ENCODE peak calls at places on chromosome 19, in five cellular contexts. One of them, this sample, is unnamed.

GRCh38 chr19:6828698-6829633 is 56.5 kb downstream of the VAV1 start:
- DNase-seq in B cell: peak
- DNase-seq in neuronal stem cell: no peak
- DNase-seq in CD8-positive, alpha-beta memory T cell: peak
- DNase-seq in stimulated activated CD4-positive, alpha-beta T cell treated with anti-CD3 and anti-CD28 coated beads, Interleukin-4, amount 100 ng/mL, for 24 hours: peak
- DNase-seq in this sample: no peak

GRCh38 chr19:53824134-53824611 is at the start of gene NLRP12:
- DNase-seq in neuronal stem cell: no peak
- DNase-seq in CD8-positive, alpha-beta memory T cell: no peak
- DNase-seq in B cell: no peak
- DNase-seq in stimulated activated CD4-positive, alpha-beta T cell treated with anti-CD3 and anti-CD28 coated beads, Interleukin-4, amount 100 ng/mL, for 24 hours: no peak
- DNase-seq in this sample: no peak

GRCh38 chr19:46976845-46977320 is 42.8 kb upstream of the NPAS1 start:
- DNase-seq in CD8-positive, alpha-beta memory T cell: no peak
- DNase-seq in stimulated activated CD4-positive, alpha-beta T cell treated with anti-CD3 and anti-CD28 coated beads, Interleukin-4, amount 100 ng/mL, for 24 hours: no peak
- DNase-seq in neuronal stem cell: peak
- DNase-seq in B cell: no peak
- DNase-seq in this sample: peak

GRCh38 chr19:48751835-48752510 is 468 bp downstream of the FUT1 start:
- DNase-seq in B cell: no peak
- DNase-seq in neuronal stem cell: no peak
- DNase-seq in stimulated activated CD4-positive, alpha-beta T cell treated with anti-CD3 and anti-CD28 coated beads, Interleukin-4, amount 100 ng/mL, for 24 hours: no peak
- DNase-seq in CD8-positive, alpha-beta memory T cell: no peak
- DNase-seq in this sample: peak

GRCh38 chr19:55193481-55193880 is 13.4 kb upstream of the SYT5 start:
- DNase-seq in stimulated activated CD4-positive, alpha-beta T cell treated with anti-CD3 and anti-CD28 coated beads, Interleukin-4, amount 100 ng/mL, for 24 hours: no peak
- DNase-seq in B cell: no peak
- DNase-seq in CD8-positive, alpha-beta memory T cell: no peak
- DNase-seq in neuronal stem cell: no peak
- DNase-seq in this sample: no peak

GRCh38 chr19:41774515-41774980 is 19.2 kb downstream of the CEACAM6 start:
- DNase-seq in stimulated activated CD4-positive, alpha-beta T cell treated with anti-CD3 and anti-CD28 coated beads, Interleukin-4, amount 100 ng/mL, for 24 hours: peak
- DNase-seq in CD8-positive, alpha-beta memory T cell: peak
- DNase-seq in neuronal stem cell: no peak
- DNase-seq in B cell: no peak
- DNase-seq in this sample: no peak

GRCh38 chr19:13427273-13428051 is 78.8 kb downstream of the CACNA1A start:
- DNase-seq in neuronal stem cell: no peak
- DNase-seq in stimulated activated CD4-positive, alpha-beta T cell treated with anti-CD3 and anti-CD28 coated beads, Interleukin-4, amount 100 ng/mL, for 24 hours: no peak
- DNase-seq in CD8-positive, alpha-beta memory T cell: no peak
- DNase-seq in B cell: no peak
- DNase-seq in this sample: no peak

GRCh38 chr19:2477141-2477710 is 1.3 kb downstream of the GADD45B start:
- DNase-seq in stimulated activated CD4-positive, alpha-beta T cell treated with anti-CD3 and anti-CD28 coated beads, Interleukin-4, amount 100 ng/mL, for 24 hours: peak
- DNase-seq in neuronal stem cell: no peak
- DNase-seq in CD8-positive, alpha-beta memory T cell: no peak
- DNase-seq in B cell: peak
- DNase-seq in this sample: no peak

This sample was measured in endothelial cell of umbilical vein.